ENCODE peak calls at places on chromosomes 5 and 9, in seven cellular contexts. E is left ventricle myocardium inferior, Z is suprapubic skin, W is fibroblast of lung, C is ascending aorta, I is mucosa of descending colon, F is heart right ventricle. L is an unnamed sample. For H3K4me1, the result is how much of the 10 kb centered on the place peaks cover.

GRCh38 chr5:43192558-43193170 is 639 bp downstream of the NIM1K start:
- DNase-seq in E (no peak), Z (peak), W (peak), C (no peak), I (peak), F (peak), L (peak)

GRCh38 chr5:136028090-136028489 is 698 bp upstream of the TGFBI start:
- DNase-seq in E (no peak), Z (no peak), W (no peak), C (peak), I (no peak), F (no peak), L (no peak)

GRCh38 chr9:114051706-114052105 is 26.4 kb downstream of the AMBP start:
- DNase-seq in E (no peak), Z (peak), W (no peak), C (peak), I (no peak), F (no peak), L (no peak)

GRCh38 chr9:120628207-120628924 is 48.4 kb upstream of the CDK5RAP2 start:
- DNase-seq in E (no peak), Z (no peak), W (no peak), C (no peak), I (no peak), F (no peak), L (no peak)

GRCh38 chr5:148186248-148187003 is 16.4 kb upstream of the SPINK6 start:
- DNase-seq in E (no peak), Z (no peak), W (peak), C (no peak), I (no peak), F (no peak), L (no peak)

GRCh38 chr9:110106698-110107097 is 101.3 kb downstream of the C9orf152 start:
- DNase-seq in E (no peak), Z (no peak), W (no peak), C (no peak), I (no peak), F (no peak), L (no peak)

GRCh38 chr5:141496038-141496437 is 7.2 kb downstream of the PCDHGC5 start:
- DNase-seq in E (no peak), Z (no peak), W (peak), C (no peak), I (no peak), F (no peak), L (no peak)

GRCh38 chr5:37991267-37991902 is 151.5 kb upstream of the GDNF start:
- DNase-seq in E (no peak), Z (no peak), W (no peak), C (no peak), I (no peak), F (no peak), L (no peak)

GRCh38 chr9:85377751-85378289 is 363.9 kb downstream of the AGTPBP1 start:
- DNase-seq in E (no peak), Z (no peak), W (peak), C (no peak), I (no peak), F (no peak), L (no peak)

GRCh38 chr5:177111720-177112394 is 21.7 kb upstream of the NSD1 start:
- DNase-seq in E (peak), Z (no peak), W (peak), C (no peak), I (no peak), F (peak), L (peak)

GRCh38 chr9:135001526-135001925 is 83.8 kb upstream of the FCN1 start:
- DNase-seq in E (no peak), Z (no peak), W (no peak), C (no peak), I (no peak), F (no peak), L (peak)

GRCh38 chr9:107175039-107175438 is 108.0 kb upstream of the RAD23B start:
- DNase-seq in E (peak), Z (no peak), W (no peak), C (no peak), I (no peak), F (peak), L (no peak)

GRCh38 chr9:134964271-134964670 is 46.6 kb upstream of the FCN1 start:
- DNase-seq in E (no peak), Z (peak), W (no peak), C (no peak), I (no peak), F (no peak), L (peak)

GRCh38 chr9:37801287-37801850 is 772 bp downstream of the DCAF10 start:
- DNase-seq in E (peak), Z (no peak), W (peak), C (no peak), I (peak), F (peak), L (peak)

GRCh38 chr5:136563489-136563888 is 198.1 kb upstream of the TRPC7 start:
- DNase-seq in E (no peak), Z (no peak), W (no peak), C (no peak), I (no peak), F (no peak), L (no peak)

GRCh38 chr5:130066644-130067043 is 162.4 kb downstream of the CHSY3 start:
- DNase-seq in E (peak), Z (no peak), W (peak), C (peak), I (no peak), F (no peak), L (no peak)

GRCh38 chr5:112528928-112529327 is 109.9 kb upstream of the EPB41L4A start:
- DNase-seq in E (no peak), Z (no peak), W (no peak), C (no peak), I (no peak), F (no peak), L (no peak)

GRCh38 chr5:91025449-91025848 is 357.7 kb downstream of the ARRDC3 start:
- DNase-seq in E (no peak), Z (no peak), W (no peak), C (no peak), I (no peak), F (no peak), L (no peak)
- H3K4me1 ChIP-seq in E (under half), Z (under half), W (under half), C (under half), I (under half), F (under half), L (under half)

DNA sequence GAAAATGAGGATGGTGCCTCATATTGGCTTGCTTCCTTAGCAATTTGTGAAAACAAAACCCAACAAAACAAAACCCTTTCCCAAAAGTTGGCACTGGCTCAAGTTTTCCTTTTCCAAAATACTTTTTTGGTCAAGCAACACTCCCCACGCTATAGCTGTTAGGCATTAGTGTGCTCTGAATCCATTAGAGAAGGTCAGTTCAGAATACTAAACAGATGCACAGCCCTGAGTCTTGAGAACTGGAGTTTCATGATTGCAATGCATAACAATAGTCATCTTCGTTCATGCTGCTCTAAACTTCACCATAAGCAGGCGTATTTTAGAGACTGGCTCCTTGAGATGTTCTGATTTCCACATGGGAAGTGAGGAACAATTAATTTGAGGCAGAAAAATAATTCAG is 172.0 kb upstream of the KLF9 start:
- DNase-seq in E (no peak), Z (no peak), W (no peak), C (peak), I (no peak), F (no peak), L (no peak)
- H3K4me1 ChIP-seq in E (half or more), Z (under half), W (under half), C (under half), I (under half), F (half or more), L (under half)

DNA sequence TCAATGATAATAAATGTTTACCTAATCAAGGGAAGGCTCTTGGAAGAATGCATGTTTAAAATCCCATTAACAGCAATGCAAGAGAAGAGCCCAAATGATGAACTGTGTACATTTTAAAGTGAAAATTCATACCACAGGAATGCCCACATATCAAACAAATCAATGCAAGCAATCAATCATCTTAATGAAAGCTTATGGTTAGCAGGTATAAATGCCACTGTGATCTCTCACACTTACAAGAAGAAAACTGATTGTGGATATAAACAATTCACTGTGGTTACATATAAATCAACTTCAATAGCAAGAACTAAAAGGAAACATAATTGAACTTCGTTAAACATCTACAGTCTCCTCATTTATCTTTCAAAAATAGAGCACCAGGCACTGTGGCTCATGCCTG is 161.0 kb upstream of the RORB start:
- DNase-seq in E (no peak), Z (no peak), W (peak), C (no peak), I (no peak), F (no peak), L (no peak)
- H3K4me1 ChIP-seq in E (under half), Z (under half), W (under half), C (under half), I (under half), F (under half), L (under half)

GRCh38 chr9:129281506-129282145 is 103.6 kb upstream of the IER5L start:
- DNase-seq in E (no peak), Z (peak), W (no peak), C (peak), I (peak), F (no peak), L (peak)
- H3K4me1 ChIP-seq in E (under half), Z (under half), W (under half), C (under half), I (under half), F (under half), L (under half)

GRCh38 chr5:65928860-65929259 is 2.5 kb downstream of the ERBIN start:
- DNase-seq in E (no peak), Z (no peak), W (no peak), C (no peak), I (no peak), F (no peak), L (no peak)

GRCh38 chr5:65933295-65933694 is 6.9 kb downstream of the ERBIN start:
- DNase-seq in E (no peak), Z (no peak), W (no peak), C (no peak), I (no peak), F (no peak), L (no peak)

GRCh38 chr5:65927497-65928340 is 1.3 kb downstream of the ERBIN start:
- DNase-seq in E (no peak), Z (no peak), W (peak), C (no peak), I (no peak), F (no peak), L (no peak)

GRCh38 chr5:65928341-65928752 is 2.0 kb downstream of the ERBIN start:
- DNase-seq in E (no peak), Z (no peak), W (peak), C (no peak), I (no peak), F (no peak), L (no peak)

GRCh38 chr5:65932676-65933075 is 6.3 kb downstream of the ERBIN start:
- DNase-seq in E (no peak), Z (no peak), W (no peak), C (no peak), I (no peak), F (no peak), L (no peak)
- H3K4me1 ChIP-seq in E (half or more), Z (under half), W (under half), C (under half), I (under half), F (half or more), L (under half)

GRCh38 chr5:157718529-157718928 is 12.7 kb upstream of the THG1L start:
- DNase-seq in E (no peak), Z (no peak), W (peak), C (no peak), I (no peak), F (no peak), L (no peak)
- H3K4me1 ChIP-seq in E (under half), Z (under half), W (under half), C (under half), I (under half), F (under half), L (under half)

DNA sequence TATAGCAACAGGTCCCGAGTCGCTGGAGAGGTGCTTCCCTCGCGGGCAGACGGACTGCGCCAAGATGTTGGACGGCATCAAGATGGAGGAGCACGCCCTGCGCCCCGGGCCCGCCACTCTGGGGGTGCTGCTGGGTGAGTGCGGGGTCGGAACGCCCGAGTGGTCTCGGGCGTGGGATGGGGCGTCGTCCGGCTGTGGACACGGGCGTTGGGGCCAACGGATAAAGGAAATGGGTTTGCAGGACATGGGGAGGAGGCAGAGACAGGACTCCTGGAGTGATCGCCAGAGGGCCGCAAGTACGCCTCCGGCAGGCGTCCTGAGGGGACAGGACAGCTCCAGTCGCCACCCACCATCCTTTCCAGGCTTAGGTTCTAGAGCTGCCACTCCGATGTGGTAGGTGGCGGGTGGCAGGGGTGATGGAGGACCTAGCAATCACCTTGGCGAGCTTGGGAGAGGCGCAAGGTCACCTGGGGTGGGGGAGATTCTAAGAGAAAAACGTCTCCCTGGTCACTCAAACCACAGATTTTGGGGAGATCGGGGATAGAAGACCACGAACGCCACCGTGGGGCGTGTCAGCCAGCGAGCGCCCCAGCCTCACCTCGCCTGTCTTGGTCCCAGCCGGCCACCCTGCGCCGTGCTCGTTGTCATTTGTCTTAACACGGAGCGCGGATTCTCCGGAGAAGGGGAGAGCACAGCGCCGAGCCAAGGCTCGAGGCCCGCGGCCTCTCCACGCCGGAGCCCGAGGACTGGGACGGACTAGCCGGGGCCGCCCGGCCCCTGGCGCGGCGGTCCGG is 924 bp downstream of the LMX1B start:
- DNase-seq in E (no peak), Z (no peak), W (no peak), C (no peak), I (no peak), F (no peak), L (peak)
- H3K4me1 ChIP-seq in E (half or more), Z (half or more), W (under half), C (under half), I (under half), F (under half), L (under half)

GRCh38 chr5:159342838-159343237 is 12.6 kb upstream of the IL12B start:
- DNase-seq in E (no peak), Z (no peak), W (no peak), C (no peak), I (no peak), F (no peak), L (no peak)
- H3K4me1 ChIP-seq in E (under half), Z (under half), W (under half), C (under half), I (under half), F (under half), L (under half)

GRCh38 chr9:93237535-93237934 is 53.6 kb downstream of the WNK2 start:
- DNase-seq in E (no peak), Z (no peak), W (no peak), C (no peak), I (no peak), F (no peak), L (no peak)

GRCh38 chr9:93238953-93239352 is 55.0 kb downstream of the WNK2 start:
- DNase-seq in E (no peak), Z (no peak), W (no peak), C (no peak), I (no peak), F (no peak), L (no peak)

GRCh38 chr9:93239526-93239925 is 55.6 kb downstream of the WNK2 start:
- DNase-seq in E (no peak), Z (no peak), W (no peak), C (no peak), I (peak), F (no peak), L (no peak)

GRCh38 chr9:93244101-93244500 is 60.2 kb downstream of the WNK2 start:
- DNase-seq in E (no peak), Z (no peak), W (no peak), C (no peak), I (no peak), F (no peak), L (no peak)

DNA sequence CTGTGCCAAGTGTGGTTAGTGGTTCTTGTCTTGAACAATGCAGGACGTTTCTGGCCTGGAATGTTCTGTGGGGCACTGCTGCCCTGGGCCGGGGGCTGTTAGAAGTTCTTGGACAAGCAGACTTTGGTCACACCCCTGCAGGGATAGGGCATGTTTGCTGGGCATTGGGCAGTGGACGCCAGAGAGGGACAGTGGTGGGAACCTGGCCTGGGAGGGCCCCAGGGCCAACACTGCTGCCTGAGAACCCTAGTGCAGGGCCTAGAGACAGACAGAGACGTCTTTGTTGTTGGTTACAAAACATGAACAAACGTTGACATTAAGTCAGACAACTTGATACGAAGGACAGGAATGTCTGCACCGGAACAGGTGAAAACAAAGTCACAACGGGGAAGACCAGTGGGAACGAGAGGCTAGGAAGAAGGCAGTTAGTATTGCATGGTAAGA is 57.0 kb downstream of the WNK2 start:
- DNase-seq in E (no peak), Z (no peak), W (no peak), C (no peak), I (peak), F (no peak), L (no peak)
- H3K4me1 ChIP-seq in E (under half), Z (under half), W (under half), C (under half), I (under half), F (under half), L (under half)